ENCODE peak calls at places on chromosomes 16 and 17, in ten cellular contexts. J, W, I, G, N, V, X, M, K and C are unnamed samples.
A peak's percentile ranks its signal among the peaks of the same experiment; 100 is the strongest.

GRCh38 chr16:4272114-4272954 is 489 bp downstream of the TFAP4 start:
- DNase-seq in I (peak; percentile 65), G (no peak), K (no peak), V (peak; percentile 34), W (no peak), M (no peak), N (no peak), X (peak; percentile 34), J (peak; percentile 36), C (no peak)

GRCh38 chr16:23608194-23608593 is 12.1 kb upstream of the NDUFAB1 start:
- DNase-seq in X (no peak), V (no peak), K (no peak), G (peak; percentile 7), N (peak; percentile 68), I (no peak), J (no peak), M (no peak), W (no peak), C (no peak)

GRCh38 chr16:75247249-75247648 is 4.2 kb downstream of the BCAR1 start:
- DNase-seq in I (no peak), K (no peak), W (no peak), M (no peak), G (no peak), J (no peak), N (no peak), V (no peak), X (no peak), C (no peak)

GRCh38 chr17:3935140-3935542 is 18.9 kb upstream of the P2RX1 start:
- DNase-seq in N (peak; percentile 42), G (no peak), J (peak; percentile 62), I (peak; percentile 89), K (peak; percentile 61), V (peak; percentile 83), W (no peak), M (peak; percentile 59), X (peak; percentile 57), C (no peak)

GRCh38 chr17:45792437-45792836 is 8.3 kb downstream of the CRHR1 start:
- DNase-seq in W (no peak), I (no peak), X (no peak), N (no peak), M (no peak), G (no peak), J (no peak), K (no peak), V (no peak), C (no peak)

GRCh38 chr17:29005936-29006438 is at the start of gene SEZ6:
- DNase-seq in W (no peak), V (peak; percentile 79), G (no peak), X (peak; percentile 91), K (no peak), N (peak; percentile 47), I (peak; percentile 89), J (peak; percentile 88), M (peak; percentile 77), C (no peak)

GRCh38 chr17:70636517-70637133 is 467.3 kb downstream of the KCNJ2 start:
- DNase-seq in X (no peak), K (no peak), G (peak; percentile 2), V (no peak), N (peak; percentile 59), W (no peak), I (peak; percentile 58), M (peak; percentile 11), J (peak; percentile 39), C (no peak)

GRCh38 chr16:15810411-15810810 is 46.4 kb downstream of the MYH11 start:
- DNase-seq in G (no peak), V (no peak), N (no peak), M (no peak), X (no peak), I (no peak), W (no peak), J (no peak), K (no peak), C (no peak)

GRCh38 chr16:64478258-64478906 is 643.5 kb downstream of the CDH11 start:
- DNase-seq in K (no peak), W (no peak), G (peak; percentile 67), I (peak; percentile 56), X (no peak), N (peak; percentile 83), V (peak; percentile 20), J (no peak), M (no peak), C (no peak)

GRCh38 chr17:42886283-42887176 is 14.1 kb upstream of the G6PC1 start:
- DNase-seq in X (no peak), W (no peak), N (no peak), K (no peak), G (no peak), V (no peak), M (no peak), J (no peak), I (no peak), C (no peak)

GRCh38 chr16:22317625-22318024 is 20.4 kb downstream of the POLR3E start:
- DNase-seq in V (no peak), M (no peak), J (no peak), I (no peak), W (no peak), X (no peak), N (no peak), G (no peak), K (no peak), C (no peak)

GRCh38 chr17:75743625-75744206 is 21.3 kb downstream of the GALK1 start:
- DNase-seq in I (no peak), W (no peak), M (no peak), K (no peak), V (no peak), J (no peak), N (no peak), X (no peak), G (no peak), C (no peak)
- TF ChIP-seq CTCF in I (no peak), W (no peak), M (no peak), K (no peak), V (no peak), J (no peak), N (no peak), X (no peak), G (no peak), C (no peak)

GRCh38 chr16:89131783-89132182 is 38.1 kb downstream of the ACSF3 start:
- DNase-seq in W (no peak), G (no peak), V (no peak), M (no peak), N (no peak), I (no peak), X (no peak), K (no peak), J (no peak), C (no peak)

GRCh38 chr16:89133457-89134127 is 38.0 kb upstream of the CDH15 start:
- DNase-seq in V (no peak), N (no peak), K (no peak), W (no peak), M (no peak), I (no peak), G (no peak), X (no peak), J (no peak), C (no peak)

GRCh38 chr16:89134269-89134668 is 37.3 kb upstream of the CDH15 start:
- DNase-seq in M (no peak), J (no peak), I (no peak), X (no peak), K (no peak), N (no peak), G (no peak), W (no peak), V (no peak), C (no peak)

GRCh38 chr16:89130448-89130847 is 36.8 kb downstream of the ACSF3 start:
- DNase-seq in X (no peak), N (no peak), I (no peak), M (no peak), G (no peak), W (no peak), K (no peak), V (no peak), J (no peak), C (no peak)

GRCh38 chr16:89132194-89133005 is 38.7 kb downstream of the ACSF3 start:
- DNase-seq in V (no peak), X (no peak), W (no peak), J (no peak), N (no peak), I (no peak), G (no peak), M (no peak), K (no peak), C (no peak)
- TF ChIP-seq CTCF in V (no peak), X (no peak), W (no peak), J (no peak), N (no peak), I (no peak), G (no peak), M (no peak), K (peak; percentile 19), C (no peak)

DNA sequence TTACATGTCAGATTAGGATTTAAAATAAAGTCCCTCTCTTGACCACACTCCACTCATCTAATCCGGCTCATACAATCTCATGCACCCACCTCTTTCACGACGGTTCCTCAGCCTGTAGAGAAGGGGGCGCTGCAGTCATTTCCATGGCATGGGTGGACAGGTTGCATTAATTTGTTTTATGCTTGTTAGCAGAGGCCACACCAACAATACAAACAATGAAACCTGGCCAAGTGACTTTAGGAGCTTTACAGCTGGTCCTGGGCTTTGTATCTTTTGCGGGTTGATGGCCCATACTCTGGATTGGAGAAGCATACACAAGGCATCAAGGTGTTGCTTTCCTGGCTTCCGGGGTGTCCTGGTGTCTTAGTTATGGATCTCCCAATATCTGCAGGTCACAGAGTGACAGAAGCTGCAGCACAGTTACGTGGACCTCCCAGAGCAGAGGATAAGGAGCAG is 9.7 kb upstream of the SNF8 start:
- DNase-seq in G (no peak), N (peak; percentile 56), X (peak; percentile 19), M (peak; percentile 38), J (no peak), I (peak; percentile 77), V (no peak), W (no peak), K (peak; percentile 59), C (peak; percentile 24)
- TF ChIP-seq CTCF in G (peak; percentile 74), N (peak; percentile 67), X (peak; percentile 56), M (no peak), J (peak; percentile 52), I (peak; percentile 68), V (no peak), W (no peak), K (peak; percentile 84), C (peak; percentile 65)

GRCh38 chr17:57899822-57900221 is 50.0 kb upstream of the MRPS23 start:
- DNase-seq in K (peak; percentile 81), M (no peak), I (no peak), V (peak; percentile 60), G (no peak), W (no peak), J (no peak), N (no peak), X (no peak), C (no peak)

GRCh38 chr17:57895382-57896060 is 45.7 kb upstream of the MRPS23 start:
- DNase-seq in M (no peak), G (no peak), W (no peak), K (no peak), N (no peak), I (no peak), V (peak; percentile 82), X (no peak), J (no peak), C (no peak)

GRCh38 chr17:57899391-57899790 is 49.5 kb upstream of the MRPS23 start:
- DNase-seq in V (peak; percentile 33), J (no peak), W (no peak), M (no peak), I (no peak), K (no peak), X (no peak), G (no peak), N (peak; percentile 18), C (peak; percentile 68)

GRCh38 chr17:57900991-57901743 is 51.3 kb upstream of the MRPS23 start:
- DNase-seq in M (no peak), V (no peak), W (no peak), N (no peak), I (no peak), G (no peak), X (no peak), J (no peak), K (peak; percentile 81), C (peak; percentile 87)

GRCh38 chr17:57898487-57899311 is 48.9 kb upstream of the MRPS23 start:
- DNase-seq in W (no peak), J (peak; percentile 57), M (no peak), I (peak; percentile 68), X (no peak), V (peak; percentile 92), K (no peak), N (peak; percentile 67), G (no peak), C (no peak)
- TF ChIP-seq CTCF in W (no peak), J (no peak), M (no peak), I (no peak), X (no peak), V (no peak), K (no peak), N (no peak), G (no peak), C (no peak)